ENCODE peak calls at places on chromosome 3, in ten cellular contexts. D, W, C, F, T, J, S, B, A and M are unnamed samples.

GRCh38 chr3:36843065-36844051 is 79.0 kb upstream of the DCLK3 start:
- DNase-seq in D (peak; percentile 65), W (peak; percentile 24), C (peak; percentile 62), F (peak; percentile 15), T (peak; percentile 43), J (peak; percentile 81), S (peak; percentile 62), B (peak; percentile 39), A (peak; percentile 19), M (peak; percentile 79)

GRCh38 chr3:13318626-13319470 is 101.3 kb downstream of the NUP210 start:
- DNase-seq in D (no peak), W (no peak), C (no peak), F (no peak), T (no peak), J (no peak), S (no peak), B (no peak), A (no peak), M (no peak)

GRCh38 chr3:181913254-181913653 is 201.5 kb downstream of the SOX2 start:
- DNase-seq in D (peak; percentile 4), W (no peak), C (no peak), F (no peak), T (no peak), J (no peak), S (no peak), B (no peak), A (no peak), M (no peak)

GRCh38 chr3:124007186-124007585 is 15.3 kb upstream of the ROPN1 start:
- DNase-seq in D (no peak), W (no peak), C (no peak), F (no peak), T (no peak), J (no peak), S (no peak), B (peak; percentile 10), A (no peak), M (no peak)

GRCh38 chr3:175941352-175941751 is 1082.2 kb downstream of the NAALADL2 start:
- DNase-seq in D (peak; percentile 6), W (no peak), C (no peak), F (no peak), T (no peak), J (peak; percentile 62), S (peak; percentile 8), B (peak; percentile 34), A (peak; percentile 11), M (peak; percentile 68)

GRCh38 chr3:190701096-190701532 is 161.4 kb downstream of the GMNC start:
- DNase-seq in D (peak; percentile 79), W (peak; percentile 91), C (peak; percentile 51), F (no peak), T (no peak), J (peak; percentile 23), S (no peak), B (peak; percentile 71), A (peak; percentile 37), M (no peak)

GRCh38 chr3:185549651-185550111 is 2.7 kb downstream of the LIPH start:
- DNase-seq in D (peak; percentile 57), W (peak; percentile 25), C (no peak), F (no peak), T (no peak), J (no peak), S (no peak), B (no peak), A (no peak), M (no peak)

GRCh38 chr3:142890592-142890991 is 1.7 kb upstream of the PCOLCE2 start:
- DNase-seq in D (no peak), W (no peak), C (no peak), F (no peak), T (no peak), J (no peak), S (no peak), B (no peak), A (no peak), M (no peak)

GRCh38 chr3:46693038-46693896 is at the start of gene ALS2CL:
- DNase-seq in D (peak; percentile 35), W (no peak), C (no peak), F (no peak), T (peak; percentile 92), J (peak; percentile 66), S (peak; percentile 97), B (peak; percentile 30), A (peak; percentile 51), M (peak; percentile 84)

GRCh38 chr3:105255351-105255750 is 111.4 kb upstream of the ALCAM start:
- DNase-seq in D (no peak), W (no peak), C (no peak), F (no peak), T (no peak), J (no peak), S (no peak), B (no peak), A (no peak), M (no peak)

GRCh38 chr3:169133178-169134161 is 530.0 kb downstream of the MECOM start:
- DNase-seq in D (no peak), W (no peak), C (no peak), F (no peak), T (no peak), J (no peak), S (no peak), B (peak; percentile 7), A (peak; percentile 83), M (no peak)

GRCh38 chr3:43035801-43036340 is 56.8 kb downstream of the GASK1A start:
- DNase-seq in D (no peak), W (no peak), C (no peak), F (no peak), T (no peak), J (no peak), S (no peak), B (no peak), A (no peak), M (no peak)

GRCh38 chr3:101253429-101253828 is 66.9 kb downstream of the IMPG2 start:
- DNase-seq in D (no peak), W (no peak), C (no peak), F (no peak), T (no peak), J (no peak), S (no peak), B (no peak), A (peak; percentile 6), M (no peak)
- TF ChIP-seq MAX in D (no peak), W (no peak), C (no peak), F (no peak), T (no peak), J (no peak), S (no peak), B (no peak), A (no peak), M (no peak)

GRCh38 chr3:153658151-153658550 is 463.0 kb upstream of the ARHGEF26 start:
- DNase-seq in D (no peak), W (no peak), C (no peak), F (no peak), T (no peak), J (no peak), S (no peak), B (peak; percentile 19), A (no peak), M (no peak)
- TF ChIP-seq MAX in D (no peak), W (no peak), C (no peak), F (no peak), T (no peak), J (no peak), S (no peak), B (no peak), A (no peak), M (no peak)

GRCh38 chr3:112117415-112117814 is 15.6 kb downstream of the GCSAM start:
- DNase-seq in D (no peak), W (no peak), C (no peak), F (no peak), T (no peak), J (no peak), S (no peak), B (no peak), A (no peak), M (no peak)
- TF ChIP-seq MAX in D (no peak), W (no peak), C (no peak), F (no peak), T (no peak), J (no peak), S (no peak), B (no peak), A (no peak), M (no peak)

GRCh38 chr3:16325850-16326249 is 60.8 kb downstream of the OXNAD1 start:
- DNase-seq in D (no peak), W (no peak), C (no peak), F (no peak), T (no peak), J (no peak), S (no peak), B (no peak), A (no peak), M (no peak)

GRCh38 chr3:16319307-16319706 is 54.3 kb downstream of the OXNAD1 start:
- DNase-seq in D (peak; percentile 33), W (peak; percentile 25), C (peak; percentile 13), F (no peak), T (peak; percentile 34), J (peak; percentile 67), S (peak; percentile 84), B (peak; percentile 61), A (no peak), M (no peak)

GRCh38 chr3:16323737-16324136 is 58.7 kb downstream of the OXNAD1 start:
- DNase-seq in D (no peak), W (no peak), C (no peak), F (no peak), T (no peak), J (no peak), S (no peak), B (no peak), A (no peak), M (no peak)

GRCh38 chr3:16319723-16320122 is 54.7 kb downstream of the OXNAD1 start:
- DNase-seq in D (no peak), W (no peak), C (no peak), F (no peak), T (no peak), J (no peak), S (peak; percentile 42), B (no peak), A (no peak), M (no peak)

GRCh38 chr3:16322189-16322588 is 57.2 kb downstream of the OXNAD1 start:
- DNase-seq in D (no peak), W (no peak), C (no peak), F (no peak), T (no peak), J (no peak), S (no peak), B (no peak), A (no peak), M (no peak)
- TF ChIP-seq MAX in D (no peak), W (no peak), C (no peak), F (no peak), T (no peak), J (no peak), S (no peak), B (no peak), A (no peak), M (no peak)